ENCODE peak calls at places on chromosomes 1 and 21, in five cellular contexts. K, G, B, L and A are unnamed samples.

GRCh38 chr1:107323765-107324164 is 182.9 kb downstream of the NTNG1 start:
- DNase-seq in K (no peak), L (no peak), G (no peak), B (no peak), A (no peak)

GRCh38 chr21:21383126-21383525 is 384.9 kb downstream of the NCAM2 start:
- DNase-seq in B (no peak), G (no peak), K (no peak), L (no peak), A (no peak)

GRCh38 chr1:52059326-52059725 is 3.2 kb downstream of the BTF3L4 start:
- DNase-seq in L (no peak), G (no peak), K (no peak), B (no peak), A (no peak)

GRCh38 chr1:205568469-205569361 is 63.1 kb downstream of the ELK4 start:
- DNase-seq in B (no peak), L (peak), K (peak), G (peak), A (peak)

GRCh38 chr1:204358145-204358544 is 1.6 kb downstream of the PLEKHA6 start:
- DNase-seq in B (no peak), L (no peak), K (peak), G (no peak), A (no peak)

GRCh38 chr21:46551636-46552241 is 53.1 kb downstream of the S100B start:
- DNase-seq in B (no peak), L (peak), K (no peak), G (no peak), A (no peak)

GRCh38 chr21:40841524-40842196 is 5.3 kb downstream of the DSCAM start:
- DNase-seq in L (no peak), K (peak), G (peak), B (no peak), A (no peak)

GRCh38 chr1:25644962-25645361 is 28.4 kb downstream of the MAN1C1 start:
- DNase-seq in B (no peak), K (no peak), L (no peak), G (no peak), A (no peak)

GRCh38 chr21:32844653-32845443 is 73.3 kb upstream of the PAXBP1 start:
- DNase-seq in K (no peak), B (no peak), L (no peak), G (peak), A (no peak)

GRCh38 chr1:209106237-209106741 is 477.2 kb upstream of the CAMK1G start:
- DNase-seq in G (peak), B (no peak), K (peak), L (no peak), A (no peak)

GRCh38 chr21:29168874-29169273 is 38.4 kb downstream of the MAP3K7CL start:
- DNase-seq in G (no peak), B (no peak), K (no peak), L (no peak), A (no peak)

GRCh38 chr21:21845901-21846396 is 847.7 kb downstream of the NCAM2 start:
- DNase-seq in K (no peak), L (no peak), G (no peak), B (no peak), A (no peak)

GRCh38 chr1:64744492-64745180 is at the start of gene RAVER2:
- DNase-seq in B (peak), L (peak), K (peak), G (peak), A (peak)

GRCh38 chr1:20446796-20447195 is 39.2 kb downstream of the CAMK2N1 start:
- DNase-seq in B (no peak), K (no peak), L (no peak), G (no peak), A (no peak)

GRCh38 chr1:154220970-154221814 is 437 bp downstream of the UBAP2L start:
- DNase-seq in L (peak), G (peak), B (peak), K (peak), A (peak)

GRCh38 chr1:91937613-91938012 is 11.6 kb upstream of the BRDT start:
- DNase-seq in G (no peak), K (no peak), L (no peak), B (no peak), A (no peak)

GRCh38 chr1:27520651-27521050 is 30.7 kb upstream of the WASF2 start:
- DNase-seq in L (no peak), B (no peak), K (no peak), G (peak), A (no peak)

GRCh38 chr1:54335396-54336056 is 70.7 kb downstream of the SSBP3 start:
- DNase-seq in B (peak), K (peak), G (no peak), L (no peak), A (peak)

GRCh38 chr21:44991538-44992483 is 52.0 kb downstream of the SLX9 start:
- DNase-seq in G (no peak), K (no peak), L (no peak), B (no peak), A (no peak)

GRCh38 chr1:27601771-27602509 is 2.0 kb downstream of the AHDC1 start:
- DNase-seq in G (peak), K (no peak), L (no peak), B (peak), A (peak)

GRCh38 chr1:227731696-227732585 is 3.2 kb downstream of the JMJD4 start:
- DNase-seq in K (no peak), L (no peak), G (no peak), B (no peak), A (peak)

GRCh38 chr1:92877792-92878191 is 46.0 kb downstream of the RPL5 start:
- DNase-seq in L (no peak), B (no peak), K (no peak), G (no peak), A (no peak)

GRCh38 chr1:91450260-91450659 is 45.6 kb upstream of the HFM1 start:
- DNase-seq in K (no peak), B (no peak), L (no peak), G (no peak), A (no peak)

GRCh38 chr1:92910081-92910480 is 51.2 kb downstream of the DIPK1A start:
- DNase-seq in K (no peak), L (no peak), B (no peak), G (no peak), A (no peak)

GRCh38 chr1:227899820-227900449 is 47.8 kb downstream of the WNT9A start:
- DNase-seq in K (no peak), G (no peak), B (peak), L (peak), A (no peak)

GRCh38 chr1:38680801-38681510 is 178.6 kb downstream of the RRAGC start:
- DNase-seq in B (no peak), L (no peak), G (peak), K (no peak), A (no peak)

GRCh38 chr1:172456344-172456769 is 12.5 kb upstream of the PIGC start:
- DNase-seq in B (no peak), K (no peak), G (no peak), L (no peak), A (no peak)

GRCh38 chr1:198699167-198700015 is 60.6 kb downstream of the PTPRC start:
- DNase-seq in B (no peak), K (peak), L (peak), G (peak), A (peak)

GRCh38 chr1:94259635-94260289 is 22.4 kb upstream of the ARHGAP29 start:
- DNase-seq in K (no peak), G (no peak), B (no peak), L (no peak), A (no peak)

GRCh38 chr1:32014937-32015363 is 1.3 kb downstream of the KHDRBS1 start:
- DNase-seq in B (no peak), L (no peak), K (no peak), G (no peak), A (no peak)

GRCh38 chr1:24501371-24502167 is 1.1 kb upstream of the RCAN3 start:
- DNase-seq in B (no peak), K (no peak), G (no peak), L (peak), A (peak)

GRCh38 chr1:99445486-99445885 is 181.2 kb downstream of the PLPPR4 start:
- DNase-seq in L (no peak), G (no peak), B (no peak), K (no peak), A (no peak)

GRCh38 chr1:67394548-67394947 is 35.7 kb downstream of the SERBP1 start:
- DNase-seq in G (no peak), K (no peak), B (no peak), L (no peak), A (no peak)

GRCh38 chr21:16741228-16741665 is 771.6 kb upstream of the CXADR start:
- DNase-seq in B (peak), L (no peak), K (no peak), G (no peak), A (no peak)

GRCh38 chr1:178849932-178850331 is 20.9 kb downstream of the ANGPTL1 start:
- DNase-seq in B (no peak), L (no peak), G (no peak), K (no peak), A (no peak)

GRCh38 chr1:80349218-80349617 is 1342.7 kb upstream of the ADGRL4 start:
- DNase-seq in B (no peak), G (peak), K (no peak), L (no peak), A (no peak)

GRCh38 chr1:66275083-66275482 is 258.9 kb upstream of the SGIP1 start:
- DNase-seq in B (no peak), K (no peak), G (no peak), L (no peak), A (no peak)

GRCh38 chr1:183920651-183921050 is 115.7 kb downstream of the RGL1 start:
- DNase-seq in K (no peak), B (no peak), L (no peak), G (no peak), A (no peak)

GRCh38 chr1:7886346-7886745 is 33.5 kb upstream of the UTS2 start:
- DNase-seq in B (no peak), L (no peak), K (no peak), G (no peak), A (no peak)

DNA sequence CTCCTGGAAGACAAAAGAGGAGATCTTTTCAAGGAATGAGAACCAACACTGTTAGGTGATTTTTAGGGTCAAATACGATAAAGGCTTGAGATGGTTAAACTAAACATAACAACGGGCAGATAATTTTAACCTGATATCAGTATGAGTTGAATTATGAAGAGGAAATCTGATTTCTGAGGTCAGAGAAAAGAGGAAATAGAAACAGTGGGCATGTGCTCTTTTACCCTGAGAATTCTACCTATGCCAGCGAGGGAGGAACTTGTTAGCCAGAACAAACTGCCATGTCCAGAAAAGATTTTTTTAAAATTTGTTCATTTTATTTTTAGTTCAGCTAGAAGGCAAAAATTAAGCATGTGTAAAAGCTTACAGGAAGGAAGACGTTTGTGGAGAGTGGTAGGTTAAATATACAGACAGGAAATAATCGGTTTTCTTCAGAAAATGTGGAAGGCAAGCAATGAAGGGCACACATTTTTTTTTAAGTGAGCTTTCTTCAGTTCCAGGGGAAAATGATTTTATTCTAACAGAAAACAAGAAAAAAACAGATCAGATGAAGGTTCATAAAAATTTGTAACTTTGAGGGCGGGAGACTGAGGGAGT is 1745.3 kb downstream of the MRPL39 start:
- DNase-seq in G (no peak), K (no peak), B (no peak), L (no peak), A (no peak)
- H3K27ac ChIP-seq in G (no peak), K (no peak), B (no peak), L (no peak), A (no peak)

DNA sequence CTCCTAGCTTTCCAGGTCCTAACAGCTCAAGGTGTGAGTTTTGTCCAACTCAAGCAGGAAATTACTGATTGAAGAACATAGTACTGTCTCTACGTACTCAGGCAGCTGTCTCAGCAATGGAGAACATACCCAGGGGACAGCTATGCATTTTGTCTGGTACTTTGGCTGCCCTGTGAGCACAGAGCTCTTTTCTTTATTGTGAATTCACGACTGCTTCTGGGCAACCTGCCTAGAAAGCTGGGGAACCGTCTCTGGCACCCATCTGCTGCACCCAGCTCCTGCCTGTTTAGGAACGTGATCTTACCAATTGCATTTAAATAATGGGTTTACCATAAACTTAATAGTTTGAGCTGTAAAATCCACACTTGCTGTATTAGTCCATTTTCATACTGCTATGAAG is 258.1 kb downstream of the HHAT start:
- DNase-seq in G (no peak), K (no peak), L (no peak), B (no peak), A (no peak)
- H3K27ac ChIP-seq in G (no peak), K (no peak), L (no peak), B (no peak), A (no peak)

GRCh38 chr1:36383240-36383639 is 2.5 kb downstream of the STK40 start:
- DNase-seq in L (no peak), G (no peak), B (no peak), K (no peak), A (no peak)
- H3K27ac ChIP-seq in L (no peak), G (no peak), B (peak), K (no peak), A (no peak)

DNA sequence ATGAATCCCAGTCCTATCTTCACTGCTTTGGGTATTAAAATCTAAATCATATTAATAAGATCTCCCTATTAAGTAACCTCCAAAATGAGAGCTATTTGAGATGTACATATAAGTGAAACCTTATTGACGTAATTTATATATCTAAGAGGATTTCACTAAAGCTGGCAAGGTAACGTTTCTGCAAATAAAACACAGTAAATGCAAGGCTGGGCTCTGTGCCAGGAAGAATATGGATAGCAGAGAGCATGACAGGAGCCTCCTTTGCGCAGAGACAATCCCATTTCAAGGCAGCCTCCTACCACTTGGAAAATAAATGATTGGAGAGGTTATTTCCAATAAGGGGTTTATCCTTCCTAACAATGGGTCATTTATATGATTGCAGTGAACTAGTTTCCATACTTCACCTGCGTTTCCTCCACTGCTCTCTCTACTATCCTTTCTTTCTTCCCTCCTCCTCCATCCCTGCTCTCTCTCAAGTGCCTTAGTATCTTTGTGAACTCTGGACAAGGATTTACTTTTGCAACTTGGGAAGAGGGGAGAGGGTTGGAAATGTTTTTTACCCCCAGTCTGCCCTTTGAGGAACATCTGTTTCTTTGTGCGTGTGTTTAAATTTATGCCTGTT is 3.0 kb upstream of the NFIA start:
- DNase-seq in G (no peak), B (no peak), L (no peak), K (no peak), A (peak)
- H3K27ac ChIP-seq in G (no peak), B (peak), L (peak), K (no peak), A (peak)

GRCh38 chr1:115323366-115324004 is 14.6 kb downstream of the NGF start:
- DNase-seq in B (no peak), K (no peak), L (no peak), G (no peak), A (peak)

GRCh38 chr1:115319706-115320105 is 18.3 kb downstream of the NGF start:
- DNase-seq in L (no peak), G (no peak), B (no peak), K (no peak), A (no peak)

GRCh38 chr1:115324649-115325420 is 13.2 kb downstream of the NGF start:
- DNase-seq in L (no peak), G (no peak), B (no peak), K (no peak), A (no peak)

GRCh38 chr1:115320368-115320767 is 17.7 kb downstream of the NGF start:
- DNase-seq in B (no peak), L (no peak), K (no peak), G (no peak), A (no peak)

DNA sequence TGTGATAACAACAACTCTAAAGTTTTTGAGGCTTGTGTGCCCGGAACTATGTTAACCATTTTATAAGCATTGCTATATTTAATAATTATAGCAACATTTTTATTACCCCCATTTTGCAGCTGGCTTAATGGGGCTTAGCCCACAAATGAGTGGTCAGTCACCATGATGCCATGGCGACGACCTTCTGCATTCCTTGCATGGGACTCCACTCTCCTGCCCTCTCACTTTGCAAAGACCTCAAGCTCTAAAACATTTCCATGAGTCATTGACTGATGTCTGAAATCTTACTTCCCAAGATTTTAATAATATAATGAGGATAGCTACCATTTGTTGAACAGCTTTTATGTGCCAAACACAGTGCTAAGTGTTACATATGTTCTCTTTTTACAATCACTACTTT is 15.4 kb downstream of the NGF start:
- DNase-seq in G (no peak), L (no peak), K (no peak), B (no peak), A (no peak)
- H3K27ac ChIP-seq in G (no peak), L (no peak), K (no peak), B (no peak), A (peak)

GRCh38 chr1:111736548-111737215 is 2.5 kb downstream of the INKA2 start:
- DNase-seq in B (no peak), L (no peak), K (no peak), G (peak), A (no peak)

GRCh38 chr1:111737216-111738132 is 1.7 kb downstream of the INKA2 start:
- DNase-seq in G (peak), B (no peak), K (no peak), L (no peak), A (no peak)

GRCh38 chr1:111738436-111739221 is 566 bp downstream of the INKA2 start:
- DNase-seq in L (peak), G (peak), B (peak), K (peak), A (peak)

GRCh38 chr1:111739222-111739983 is at the start of gene INKA2:
- DNase-seq in K (peak), B (peak), L (peak), G (peak), A (peak)

DNA sequence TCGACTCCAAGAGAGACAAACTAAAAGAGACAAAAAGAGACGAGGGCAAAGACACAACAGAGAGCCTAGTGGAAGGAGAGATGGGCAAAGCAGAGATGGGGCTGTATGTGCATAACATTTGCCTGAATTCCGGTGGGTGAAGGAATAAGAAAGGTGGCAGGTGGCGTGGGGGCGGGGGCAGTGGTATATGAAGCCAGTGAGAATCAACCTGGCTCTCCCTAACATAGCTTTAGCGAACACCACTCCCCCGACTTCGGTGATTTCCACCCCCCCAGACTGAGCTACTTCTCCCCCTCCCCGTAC is 1.1 kb downstream of the INKA2 start:
- DNase-seq in K (no peak), G (no peak), L (peak), B (no peak), A (no peak)
- H3K27ac ChIP-seq in K (no peak), G (no peak), L (no peak), B (peak), A (no peak)

DNA sequence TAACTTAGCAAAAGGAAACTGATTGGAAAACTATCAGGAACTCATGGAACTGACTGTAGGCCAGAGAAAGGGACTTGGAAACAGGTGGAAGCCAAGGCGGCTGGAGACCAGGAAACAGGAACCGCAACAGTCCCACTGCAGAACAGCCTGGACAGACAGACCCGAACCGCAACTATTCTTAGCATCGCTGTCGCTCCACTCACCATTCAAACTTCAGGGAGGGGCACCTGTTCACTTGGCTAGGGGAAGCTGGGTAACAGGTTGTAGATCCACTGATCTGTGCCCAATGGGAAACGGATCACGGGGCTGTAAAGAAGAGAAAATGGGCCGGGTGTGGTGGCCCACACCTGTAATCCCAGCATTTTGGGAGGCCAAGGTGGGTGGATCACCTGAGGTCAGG is 61.9 kb downstream of the CLSTN1 start:
- DNase-seq in K (no peak), L (no peak), B (no peak), G (no peak), A (no peak)
- H3K27ac ChIP-seq in K (no peak), L (no peak), B (no peak), G (no peak), A (no peak)